ENCODE peak calls at places on chromosome X, in eight cellular contexts. One of them, this sample, is unnamed. For H3K4me1, the result is how much of the 10 kb centered on the place peaks cover.

GRCh38 chrX:112147206-112147605 is 64.6 kb upstream of the TRPC5 start:
- DNase-seq in trophoblast cell: no peak
- DNase-seq in thoracic aorta: no peak
- DNase-seq in PC-9: no peak
- DNase-seq in OCI-LY7: peak
- DNase-seq in gastrocnemius medialis: no peak
- DNase-seq in right cardiac atrium: no peak
- DNase-seq in suprapubic skin: no peak
- DNase-seq in this sample: no peak

GRCh38 chrX:68989865-68990606 is 161.2 kb downstream of the EFNB1 start:
- DNase-seq in gastrocnemius medialis: no peak
- DNase-seq in trophoblast cell: peak
- DNase-seq in PC-9: no peak
- DNase-seq in OCI-LY7: no peak
- DNase-seq in suprapubic skin: no peak
- DNase-seq in right cardiac atrium: peak
- DNase-seq in thoracic aorta: no peak
- DNase-seq in this sample: peak

GRCh38 chrX:136647969-136648368 is at the start of gene CD40LG:
- DNase-seq in gastrocnemius medialis: no peak
- DNase-seq in PC-9: no peak
- DNase-seq in trophoblast cell: no peak
- DNase-seq in thoracic aorta: no peak
- DNase-seq in OCI-LY7: no peak
- DNase-seq in suprapubic skin: no peak
- DNase-seq in right cardiac atrium: no peak
- DNase-seq in this sample: no peak

GRCh38 chrX:10032147-10032546 is 65.0 kb downstream of the CLDN34 start:
- DNase-seq in right cardiac atrium: no peak
- DNase-seq in PC-9: no peak
- DNase-seq in thoracic aorta: no peak
- DNase-seq in suprapubic skin: no peak
- DNase-seq in trophoblast cell: no peak
- DNase-seq in OCI-LY7: no peak
- DNase-seq in gastrocnemius medialis: no peak
- DNase-seq in this sample: no peak

GRCh38 chrX:7132335-7133035 is 15.0 kb upstream of the STS start:
- DNase-seq in suprapubic skin: no peak
- DNase-seq in thoracic aorta: no peak
- DNase-seq in trophoblast cell: peak
- DNase-seq in right cardiac atrium: peak
- DNase-seq in OCI-LY7: peak
- DNase-seq in PC-9: peak
- DNase-seq in gastrocnemius medialis: no peak
- DNase-seq in this sample: peak

GRCh38 chrX:120755066-120755846 is 120.4 kb downstream of the CT47B1 start:
- DNase-seq in thoracic aorta: no peak
- DNase-seq in suprapubic skin: no peak
- DNase-seq in right cardiac atrium: no peak
- DNase-seq in PC-9: no peak
- DNase-seq in OCI-LY7: peak
- DNase-seq in gastrocnemius medialis: no peak
- DNase-seq in trophoblast cell: no peak
- DNase-seq in this sample: no peak

GRCh38 chrX:97842468-97843199 is 958.9 kb downstream of the RPA4 start:
- DNase-seq in suprapubic skin: no peak
- DNase-seq in PC-9: no peak
- DNase-seq in gastrocnemius medialis: no peak
- DNase-seq in OCI-LY7: no peak
- DNase-seq in thoracic aorta: no peak
- DNase-seq in right cardiac atrium: no peak
- DNase-seq in trophoblast cell: no peak
- DNase-seq in this sample: no peak

GRCh38 chrX:110992611-110993010 is 103.4 kb upstream of the PAK3 start:
- DNase-seq in trophoblast cell: peak
- DNase-seq in PC-9: no peak
- DNase-seq in OCI-LY7: peak
- DNase-seq in right cardiac atrium: no peak
- DNase-seq in gastrocnemius medialis: no peak
- DNase-seq in suprapubic skin: no peak
- DNase-seq in thoracic aorta: no peak
- DNase-seq in this sample: no peak

GRCh38 chrX:134761788-134762187 is 103.5 kb upstream of the PLAC1 start:
- DNase-seq in suprapubic skin: no peak
- DNase-seq in thoracic aorta: no peak
- DNase-seq in right cardiac atrium: no peak
- DNase-seq in gastrocnemius medialis: no peak
- DNase-seq in OCI-LY7: peak
- DNase-seq in trophoblast cell: no peak
- DNase-seq in PC-9: no peak
- DNase-seq in this sample: no peak

GRCh38 chrX:11113731-11114130 is 2.6 kb downstream of the HCCS start:
- DNase-seq in gastrocnemius medialis: no peak
- DNase-seq in OCI-LY7: peak
- DNase-seq in right cardiac atrium: no peak
- DNase-seq in trophoblast cell: peak
- DNase-seq in thoracic aorta: no peak
- DNase-seq in PC-9: no peak
- DNase-seq in suprapubic skin: no peak
- DNase-seq in this sample: no peak

GRCh38 chrX:74537011-74537390 is 77.4 kb downstream of the RLIM start:
- DNase-seq in thoracic aorta: no peak
- DNase-seq in trophoblast cell: no peak
- DNase-seq in gastrocnemius medialis: no peak
- DNase-seq in suprapubic skin: no peak
- DNase-seq in PC-9: no peak
- DNase-seq in OCI-LY7: no peak
- DNase-seq in right cardiac atrium: peak
- DNase-seq in this sample: no peak

GRCh38 chrX:15328131-15328530 is 7.2 kb downstream of the PIGA start:
- DNase-seq in OCI-LY7: no peak
- DNase-seq in suprapubic skin: no peak
- DNase-seq in trophoblast cell: no peak
- DNase-seq in thoracic aorta: no peak
- DNase-seq in gastrocnemius medialis: no peak
- DNase-seq in right cardiac atrium: no peak
- DNase-seq in PC-9: no peak
- DNase-seq in this sample: no peak

GRCh38 chrX:110341189-110342035 is 17.2 kb upstream of the RTL9 start:
- DNase-seq in gastrocnemius medialis: no peak
- DNase-seq in trophoblast cell: no peak
- DNase-seq in OCI-LY7: peak
- DNase-seq in thoracic aorta: no peak
- DNase-seq in right cardiac atrium: no peak
- DNase-seq in suprapubic skin: no peak
- DNase-seq in PC-9: peak
- DNase-seq in this sample: no peak

GRCh38 chrX:56462389-56462788 is 101.0 kb upstream of the UBQLN2 start:
- DNase-seq in OCI-LY7: no peak
- DNase-seq in PC-9: no peak
- DNase-seq in trophoblast cell: no peak
- DNase-seq in suprapubic skin: no peak
- DNase-seq in gastrocnemius medialis: no peak
- DNase-seq in thoracic aorta: no peak
- DNase-seq in right cardiac atrium: no peak
- DNase-seq in this sample: no peak

GRCh38 chrX:72526534-72527508 is 45.8 kb downstream of the HDAC8 start:
- DNase-seq in thoracic aorta: no peak
- DNase-seq in trophoblast cell: no peak
- DNase-seq in gastrocnemius medialis: no peak
- DNase-seq in OCI-LY7: no peak
- DNase-seq in PC-9: no peak
- DNase-seq in suprapubic skin: no peak
- DNase-seq in right cardiac atrium: no peak
- DNase-seq in this sample: no peak

GRCh38 chrX:9352683-9353430 is 112.0 kb upstream of the TBL1X start:
- DNase-seq in OCI-LY7: peak
- DNase-seq in suprapubic skin: no peak
- DNase-seq in trophoblast cell: peak
- DNase-seq in PC-9: peak
- DNase-seq in thoracic aorta: no peak
- DNase-seq in right cardiac atrium: peak
- DNase-seq in gastrocnemius medialis: peak
- DNase-seq in this sample: peak

GRCh38 chrX:19670321-19670750 is 155.0 kb upstream of the MAP3K15 start:
- DNase-seq in PC-9: peak
- DNase-seq in thoracic aorta: no peak
- DNase-seq in suprapubic skin: no peak
- DNase-seq in trophoblast cell: peak
- DNase-seq in right cardiac atrium: no peak
- DNase-seq in OCI-LY7: no peak
- DNase-seq in gastrocnemius medialis: no peak
- DNase-seq in this sample: no peak

GRCh38 chrX:29617725-29618124 is 597.6 kb upstream of the MAGEB2 start:
- DNase-seq in trophoblast cell: no peak
- DNase-seq in thoracic aorta: no peak
- DNase-seq in OCI-LY7: no peak
- DNase-seq in suprapubic skin: no peak
- DNase-seq in right cardiac atrium: no peak
- DNase-seq in PC-9: no peak
- DNase-seq in gastrocnemius medialis: no peak
- DNase-seq in this sample: no peak

GRCh38 chrX:154548028-154548316 is 552 bp downstream of the IKBKG start:
- DNase-seq in gastrocnemius medialis: no peak
- DNase-seq in OCI-LY7: no peak
- DNase-seq in right cardiac atrium: no peak
- DNase-seq in suprapubic skin: no peak
- DNase-seq in trophoblast cell: no peak
- DNase-seq in PC-9: peak
- DNase-seq in thoracic aorta: no peak
- DNase-seq in this sample: no peak

GRCh38 chrX:132704769-132705168 is 215.9 kb upstream of the MBNL3 start:
- DNase-seq in thoracic aorta: no peak
- DNase-seq in OCI-LY7: no peak
- DNase-seq in gastrocnemius medialis: no peak
- DNase-seq in right cardiac atrium: no peak
- DNase-seq in PC-9: no peak
- DNase-seq in trophoblast cell: no peak
- DNase-seq in suprapubic skin: no peak
- DNase-seq in this sample: no peak

GRCh38 chrX:19840899-19841648 is 46.3 kb downstream of the SH3KBP1 start:
- DNase-seq in OCI-LY7: peak
- DNase-seq in suprapubic skin: no peak
- DNase-seq in gastrocnemius medialis: no peak
- DNase-seq in thoracic aorta: no peak
- DNase-seq in right cardiac atrium: no peak
- DNase-seq in PC-9: no peak
- DNase-seq in trophoblast cell: peak
- DNase-seq in this sample: no peak

DNA sequence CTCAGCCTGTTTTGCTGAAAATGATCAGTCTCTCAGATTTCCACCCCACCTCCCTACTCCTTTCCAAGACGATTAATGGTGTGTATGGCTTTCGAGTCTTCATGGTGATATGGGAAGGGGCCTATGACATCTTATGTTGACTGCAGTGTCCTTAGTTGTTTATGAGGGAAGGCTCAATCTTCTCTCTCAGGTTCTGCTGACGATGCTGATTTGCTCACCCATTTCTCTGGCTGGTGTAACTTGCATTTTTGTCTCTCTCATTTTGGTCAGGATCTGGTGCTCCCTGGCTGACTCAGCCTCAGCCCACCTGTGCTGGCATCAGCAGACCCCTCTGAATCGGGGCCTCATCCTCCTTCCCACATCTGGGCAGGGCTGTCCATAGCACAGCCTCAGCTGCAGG is 31.4 kb upstream of the XAGE2 start:
- DNase-seq in PC-9: no peak
- DNase-seq in gastrocnemius medialis: no peak
- DNase-seq in suprapubic skin: no peak
- DNase-seq in OCI-LY7: no peak
- DNase-seq in right cardiac atrium: no peak
- DNase-seq in thoracic aorta: no peak
- DNase-seq in trophoblast cell: no peak
- DNase-seq in this sample: no peak
- H3K4me1 ChIP-seq in PC-9: under half
- H3K4me1 ChIP-seq in gastrocnemius medialis: under half
- H3K4me1 ChIP-seq in suprapubic skin: under half
- H3K4me1 ChIP-seq in OCI-LY7: under half
- H3K4me1 ChIP-seq in right cardiac atrium: under half
- H3K4me1 ChIP-seq in thoracic aorta: under half
- H3K4me1 ChIP-seq in trophoblast cell: under half
- H3K4me1 ChIP-seq in this sample: under half

DNA sequence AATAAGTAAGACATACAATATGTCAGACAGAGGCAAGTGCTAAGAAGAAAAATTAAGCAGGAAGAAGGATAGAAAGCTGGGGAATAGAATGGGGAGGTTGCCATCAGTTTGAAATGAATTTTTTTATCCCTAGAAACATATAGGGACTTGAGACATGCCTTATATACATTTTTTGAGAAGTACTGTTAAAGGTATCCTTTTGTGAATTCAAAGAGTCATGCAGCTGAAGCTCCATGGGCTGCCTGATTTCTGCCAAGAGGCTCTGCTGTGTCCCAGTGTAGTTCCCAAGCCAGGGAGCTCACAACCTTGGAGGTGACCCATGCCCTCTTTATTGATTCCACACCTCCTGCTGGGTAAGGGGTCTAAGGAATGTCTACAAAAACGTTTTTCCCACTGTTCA is 564.6 kb upstream of the DIPK2B start:
- DNase-seq in right cardiac atrium: no peak
- DNase-seq in OCI-LY7: no peak
- DNase-seq in PC-9: no peak
- DNase-seq in trophoblast cell: no peak
- DNase-seq in suprapubic skin: no peak
- DNase-seq in gastrocnemius medialis: no peak
- DNase-seq in thoracic aorta: no peak
- DNase-seq in this sample: no peak
- H3K4me3 ChIP-seq in right cardiac atrium: no peak
- H3K4me3 ChIP-seq in OCI-LY7: no peak
- H3K4me3 ChIP-seq in PC-9: no peak
- H3K4me3 ChIP-seq in trophoblast cell: no peak
- H3K4me3 ChIP-seq in suprapubic skin: no peak
- H3K4me3 ChIP-seq in gastrocnemius medialis: no peak
- H3K4me3 ChIP-seq in thoracic aorta: no peak
- H3K4me3 ChIP-seq in this sample: no peak

DNA sequence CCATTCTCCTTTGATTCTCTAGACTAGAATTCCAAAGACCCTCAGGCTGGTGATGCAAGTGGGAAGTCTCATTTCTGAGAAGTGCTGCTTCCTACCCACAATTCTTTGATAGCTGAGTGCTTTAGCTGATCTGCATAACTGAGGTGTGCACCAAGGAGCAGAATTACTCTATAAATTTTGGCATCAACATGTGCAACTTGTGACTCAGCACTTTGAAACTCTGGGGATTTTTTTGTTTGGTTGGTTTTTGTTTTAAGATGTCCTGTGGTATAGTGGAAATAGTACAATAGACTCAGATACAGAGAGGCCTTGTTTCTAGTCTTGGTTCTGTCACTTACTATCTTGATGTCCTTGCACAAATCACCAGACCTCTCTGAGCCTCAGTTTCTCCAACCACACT is 148.4 kb downstream of the AR start:
- DNase-seq in gastrocnemius medialis: no peak
- DNase-seq in suprapubic skin: no peak
- DNase-seq in thoracic aorta: no peak
- DNase-seq in right cardiac atrium: no peak
- DNase-seq in trophoblast cell: no peak
- DNase-seq in PC-9: no peak
- DNase-seq in OCI-LY7: no peak
- DNase-seq in this sample: peak
- H3K4me1 ChIP-seq in gastrocnemius medialis: under half
- H3K4me1 ChIP-seq in suprapubic skin: under half
- H3K4me1 ChIP-seq in thoracic aorta: under half
- H3K4me1 ChIP-seq in right cardiac atrium: under half
- H3K4me1 ChIP-seq in trophoblast cell: under half
- H3K4me1 ChIP-seq in PC-9: under half
- H3K4me1 ChIP-seq in OCI-LY7: under half
- H3K4me1 ChIP-seq in this sample: under half

GRCh38 chrX:50813843-50814661 is at the start of gene SHROOM4:
- DNase-seq in OCI-LY7: no peak
- DNase-seq in right cardiac atrium: peak
- DNase-seq in PC-9: no peak
- DNase-seq in gastrocnemius medialis: no peak
- DNase-seq in thoracic aorta: no peak
- DNase-seq in suprapubic skin: no peak
- DNase-seq in trophoblast cell: no peak
- DNase-seq in this sample: peak
- H3K4me3 ChIP-seq in OCI-LY7: no peak
- H3K4me3 ChIP-seq in right cardiac atrium: peak
- H3K4me3 ChIP-seq in PC-9: peak
- H3K4me3 ChIP-seq in gastrocnemius medialis: peak
- H3K4me3 ChIP-seq in thoracic aorta: peak
- H3K4me3 ChIP-seq in suprapubic skin: peak
- H3K4me3 ChIP-seq in trophoblast cell: peak
- H3K4me3 ChIP-seq in this sample: peak

This sample was measured in SJSA1.